ENCODE peak calls at places on chromosomes 5 and 9, in nine cellular contexts. One of them, this sample, is unnamed.

GRCh38 chr9:23850242-23851023 is 24.4 kb upstream of the ELAVL2 start:
- DNase-seq in neuronal stem cell: peak; percentile 79
- DNase-seq in HepG2: no peak
- DNase-seq in PC-9: no peak
- DNase-seq in lung: no peak
- DNase-seq in right atrium auricular region: no peak
- DNase-seq in PC-3: no peak
- DNase-seq in GM23248: peak; percentile 1
- DNase-seq in cardiac muscle cell: no peak
- DNase-seq in this sample: no peak

GRCh38 chr5:95760291-95761191 is 29.4 kb downstream of the RHOBTB3 start:
- DNase-seq in neuronal stem cell: no peak
- DNase-seq in HepG2: peak; percentile 71
- DNase-seq in PC-9: peak; percentile 6
- DNase-seq in lung: no peak
- DNase-seq in right atrium auricular region: no peak
- DNase-seq in PC-3: peak; percentile 49
- DNase-seq in GM23248: peak; percentile 93
- DNase-seq in cardiac muscle cell: peak; percentile 94
- DNase-seq in this sample: no peak

GRCh38 chr5:179765400-179765799 is 28.4 kb upstream of the LTC4S start:
- DNase-seq in neuronal stem cell: no peak
- DNase-seq in HepG2: no peak
- DNase-seq in PC-9: peak; percentile 46
- DNase-seq in lung: no peak
- DNase-seq in right atrium auricular region: peak; percentile 85
- DNase-seq in PC-3: peak; percentile 65
- DNase-seq in GM23248: peak; percentile 94
- DNase-seq in cardiac muscle cell: peak; percentile 88
- DNase-seq in this sample: peak; percentile 21

GRCh38 chr5:138789771-138790242 is 36.6 kb downstream of the CTNNA1 start:
- DNase-seq in neuronal stem cell: peak; percentile 15
- DNase-seq in HepG2: peak; percentile 52
- DNase-seq in PC-9: no peak
- DNase-seq in lung: no peak
- DNase-seq in right atrium auricular region: no peak
- DNase-seq in PC-3: no peak
- DNase-seq in GM23248: peak; percentile 58
- DNase-seq in cardiac muscle cell: peak; percentile 53
- DNase-seq in this sample: no peak

GRCh38 chr9:98323831-98324135 is 68.3 kb upstream of the TBC1D2 start:
- DNase-seq in neuronal stem cell: no peak
- DNase-seq in HepG2: no peak
- DNase-seq in PC-9: no peak
- DNase-seq in lung: no peak
- DNase-seq in right atrium auricular region: no peak
- DNase-seq in PC-3: no peak
- DNase-seq in GM23248: no peak
- DNase-seq in cardiac muscle cell: no peak
- DNase-seq in this sample: no peak

GRCh38 chr5:159031513-159031912 is 68.2 kb downstream of the EBF1 start:
- DNase-seq in neuronal stem cell: no peak
- DNase-seq in HepG2: no peak
- DNase-seq in PC-9: no peak
- DNase-seq in lung: no peak
- DNase-seq in right atrium auricular region: no peak
- DNase-seq in PC-3: no peak
- DNase-seq in GM23248: no peak
- DNase-seq in cardiac muscle cell: peak; percentile 41
- DNase-seq in this sample: no peak

GRCh38 chr5:34749431-34749872 is 89.5 kb upstream of the TTC23L start:
- DNase-seq in neuronal stem cell: no peak
- DNase-seq in HepG2: no peak
- DNase-seq in PC-9: no peak
- DNase-seq in lung: no peak
- DNase-seq in right atrium auricular region: no peak
- DNase-seq in PC-3: no peak
- DNase-seq in GM23248: peak; percentile 76
- DNase-seq in cardiac muscle cell: peak; percentile 66
- DNase-seq in this sample: no peak

GRCh38 chr9:127805620-127806019 is 2.9 kb downstream of the FPGS start:
- DNase-seq in neuronal stem cell: no peak
- DNase-seq in HepG2: peak; percentile 51
- DNase-seq in PC-9: no peak
- DNase-seq in lung: no peak
- DNase-seq in right atrium auricular region: no peak
- DNase-seq in PC-3: no peak
- DNase-seq in GM23248: peak; percentile 54
- DNase-seq in cardiac muscle cell: peak; percentile 42
- DNase-seq in this sample: no peak

GRCh38 chr5:42984307-42984706 is 55.8 kb downstream of the ANXA2R start:
- DNase-seq in neuronal stem cell: no peak
- DNase-seq in HepG2: no peak
- DNase-seq in PC-9: no peak
- DNase-seq in lung: no peak
- DNase-seq in right atrium auricular region: no peak
- DNase-seq in PC-3: peak; percentile 49
- DNase-seq in GM23248: peak; percentile 56
- DNase-seq in cardiac muscle cell: no peak
- DNase-seq in this sample: no peak

GRCh38 chr9:133120343-133121199 is 469 bp downstream of the RALGDS start:
- DNase-seq in neuronal stem cell: no peak
- DNase-seq in HepG2: no peak
- DNase-seq in PC-9: no peak
- DNase-seq in lung: no peak
- DNase-seq in right atrium auricular region: no peak
- DNase-seq in PC-3: no peak
- DNase-seq in GM23248: peak; percentile 29
- DNase-seq in cardiac muscle cell: no peak
- DNase-seq in this sample: no peak

GRCh38 chr9:105007143-105007542 is 79.2 kb upstream of the ABCA1 start:
- DNase-seq in neuronal stem cell: no peak
- DNase-seq in HepG2: no peak
- DNase-seq in PC-9: peak; percentile 39
- DNase-seq in lung: peak; percentile 36
- DNase-seq in right atrium auricular region: peak; percentile 83
- DNase-seq in PC-3: peak; percentile 72
- DNase-seq in GM23248: peak; percentile 84
- DNase-seq in cardiac muscle cell: peak; percentile 92
- DNase-seq in this sample: no peak

GRCh38 chr5:112684121-112684520 is 53.6 kb upstream of the APC start:
- DNase-seq in neuronal stem cell: no peak
- DNase-seq in HepG2: no peak
- DNase-seq in PC-9: no peak
- DNase-seq in lung: no peak
- DNase-seq in right atrium auricular region: no peak
- DNase-seq in PC-3: no peak
- DNase-seq in GM23248: peak; percentile 15
- DNase-seq in cardiac muscle cell: no peak
- DNase-seq in this sample: no peak
- H3K27ac ChIP-seq in neuronal stem cell: no peak overlapping the region
- H3K27ac ChIP-seq in HepG2: no peak overlapping the region
- H3K27ac ChIP-seq in PC-9: no peak overlapping the region
- H3K27ac ChIP-seq in lung: no peak overlapping the region
- H3K27ac ChIP-seq in right atrium auricular region: peak overlapping the region; percentile 88
- H3K27ac ChIP-seq in PC-3: no peak overlapping the region
- H3K27ac ChIP-seq in GM23248: peak overlapping the region; percentile 94
- H3K27ac ChIP-seq in cardiac muscle cell: no peak overlapping the region
- H3K27ac ChIP-seq in this sample: peak overlapping the region; percentile 70

DNA sequence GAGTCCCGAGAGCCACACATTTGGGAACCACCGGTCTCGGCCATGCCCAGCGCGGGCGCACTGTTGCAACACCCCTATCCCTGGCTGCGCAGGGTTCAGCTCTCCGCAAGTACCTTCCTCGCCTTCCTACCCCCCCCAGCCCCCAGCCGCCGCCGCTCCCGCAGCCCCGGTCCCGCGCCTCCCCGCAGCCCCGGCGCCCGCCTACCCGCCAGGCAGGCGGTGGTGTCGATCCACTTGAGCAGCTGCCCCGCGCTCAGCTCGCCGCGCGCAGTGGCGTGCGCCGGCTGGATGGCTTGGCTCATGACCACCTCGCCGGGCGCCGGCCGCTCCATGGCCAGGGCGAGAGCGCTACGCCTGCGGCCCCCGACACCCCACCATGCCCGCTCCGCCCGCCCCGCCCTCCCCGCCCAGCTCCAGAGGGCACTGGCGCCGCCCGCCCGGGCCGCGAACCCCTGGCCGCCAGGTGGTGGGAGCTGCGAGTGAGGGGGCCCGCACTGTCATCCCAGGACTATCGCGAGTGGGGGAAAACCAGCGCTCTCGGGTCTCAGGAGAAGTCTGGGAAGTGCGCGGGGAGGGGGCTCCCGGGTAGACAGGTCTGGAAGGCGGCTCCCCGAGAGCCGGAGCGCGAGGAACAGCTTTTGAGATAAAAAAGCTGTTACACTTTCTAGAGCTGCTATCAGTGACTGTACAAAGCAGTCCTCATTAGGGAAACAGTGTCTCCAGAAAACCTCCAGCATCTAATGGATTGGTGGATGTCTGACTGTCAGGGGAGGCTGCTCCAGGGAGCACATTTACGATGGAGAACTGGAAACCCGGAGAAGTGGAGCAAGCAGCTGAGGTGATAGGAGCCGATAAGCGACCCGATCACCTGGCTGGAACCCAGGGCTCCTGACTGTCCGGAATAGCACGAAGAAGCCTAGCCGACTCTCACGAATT is at the start of gene ACOT12:
- DNase-seq in neuronal stem cell: peak; percentile 35
- DNase-seq in HepG2: no peak
- DNase-seq in PC-9: no peak
- DNase-seq in lung: no peak
- DNase-seq in right atrium auricular region: no peak
- DNase-seq in PC-3: no peak
- DNase-seq in GM23248: peak; percentile 54
- DNase-seq in cardiac muscle cell: peak; percentile 36
- DNase-seq in this sample: no peak
- H3K4me3 ChIP-seq in neuronal stem cell: no peak within 1 kb of the TSS
- H3K4me3 ChIP-seq in HepG2: peak within 1 kb of the TSS; percentile 28
- H3K4me3 ChIP-seq in PC-9: no peak within 1 kb of the TSS
- H3K4me3 ChIP-seq in lung: no peak within 1 kb of the TSS
- H3K4me3 ChIP-seq in right atrium auricular region: peak within 1 kb of the TSS; percentile 33
- H3K4me3 ChIP-seq in PC-3: peak within 1 kb of the TSS; percentile 55
- H3K4me3 ChIP-seq in GM23248: peak within 1 kb of the TSS; percentile 70
- H3K4me3 ChIP-seq in cardiac muscle cell: peak within 1 kb of the TSS; percentile 31
- H3K4me3 ChIP-seq in this sample: peak within 1 kb of the TSS; percentile 76

DNA sequence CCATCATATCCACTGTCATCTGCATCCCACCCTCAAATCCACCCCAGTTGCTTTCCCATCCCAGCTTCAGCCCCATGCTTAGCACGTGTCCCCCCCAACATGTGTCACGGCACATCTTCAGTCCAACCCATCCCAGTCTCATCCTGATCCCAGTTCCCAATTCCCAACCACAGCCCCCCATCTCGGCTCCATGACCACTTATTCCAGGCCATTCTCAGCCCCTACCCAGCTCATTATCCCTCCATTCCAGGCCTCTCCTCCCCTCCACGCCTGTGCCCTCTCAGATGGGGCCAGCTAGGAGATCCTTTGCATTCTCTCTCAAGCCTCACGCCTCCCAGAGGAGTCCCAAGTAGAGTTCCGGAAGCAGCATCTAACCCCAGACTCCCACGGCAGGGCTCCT is 660 bp upstream of the DBN1 start:
- DNase-seq in neuronal stem cell: no peak
- DNase-seq in HepG2: no peak
- DNase-seq in PC-9: no peak
- DNase-seq in lung: no peak
- DNase-seq in right atrium auricular region: no peak
- DNase-seq in PC-3: no peak
- DNase-seq in GM23248: peak; percentile 35
- DNase-seq in cardiac muscle cell: no peak
- DNase-seq in this sample: no peak
- H3K4me1 ChIP-seq in neuronal stem cell: peaks cover 41% of the 10 kb centered on the region
- H3K4me1 ChIP-seq in HepG2: peaks cover 69% of the 10 kb centered on the region
- H3K4me1 ChIP-seq in PC-9: peaks cover 22% of the 10 kb centered on the region
- H3K4me1 ChIP-seq in lung: peaks cover 3% of the 10 kb centered on the region
- H3K4me1 ChIP-seq in right atrium auricular region: no peaks in the 10 kb centered on the region
- H3K4me1 ChIP-seq in PC-3: peaks cover 21% of the 10 kb centered on the region
- H3K4me1 ChIP-seq in GM23248: peaks cover 35% of the 10 kb centered on the region
- H3K4me1 ChIP-seq in cardiac muscle cell: peaks cover 9% of the 10 kb centered on the region
- H3K4me1 ChIP-seq in this sample: peaks cover 28% of the 10 kb centered on the region

DNA sequence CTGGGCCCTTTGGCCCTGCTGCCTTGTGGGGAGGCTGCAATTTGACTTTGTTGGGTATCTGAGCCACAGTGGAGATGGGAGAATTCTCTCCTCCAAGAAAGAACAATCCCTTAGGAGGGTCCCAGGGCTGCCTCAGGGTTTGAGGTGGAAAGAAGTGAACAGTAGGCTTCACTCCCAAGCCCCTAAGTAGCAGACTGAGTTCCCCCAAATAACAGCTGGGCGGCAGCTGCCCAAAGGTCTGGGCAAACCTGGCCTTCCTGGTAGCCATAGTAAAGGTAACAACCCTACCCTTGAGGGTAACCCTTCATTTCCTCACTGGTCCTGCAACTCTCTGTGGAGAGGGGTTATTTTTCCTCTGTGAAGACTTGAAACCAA is 746 bp downstream of the RGS3 start:
- DNase-seq in neuronal stem cell: no peak
- DNase-seq in HepG2: no peak
- DNase-seq in PC-9: no peak
- DNase-seq in lung: no peak
- DNase-seq in right atrium auricular region: no peak
- DNase-seq in PC-3: no peak
- DNase-seq in GM23248: no peak
- DNase-seq in cardiac muscle cell: no peak
- DNase-seq in this sample: no peak
- H3K27ac ChIP-seq in neuronal stem cell: no peak overlapping the region
- H3K27ac ChIP-seq in HepG2: peak overlapping the region; percentile 64
- H3K27ac ChIP-seq in PC-9: no peak overlapping the region
- H3K27ac ChIP-seq in lung: peak overlapping the region; percentile 78
- H3K27ac ChIP-seq in right atrium auricular region: peak overlapping the region; percentile 89
- H3K27ac ChIP-seq in PC-3: no peak overlapping the region
- H3K27ac ChIP-seq in GM23248: no peak overlapping the region
- H3K27ac ChIP-seq in cardiac muscle cell: no peak overlapping the region
- H3K27ac ChIP-seq in this sample: peak overlapping the region; percentile 94

DNA sequence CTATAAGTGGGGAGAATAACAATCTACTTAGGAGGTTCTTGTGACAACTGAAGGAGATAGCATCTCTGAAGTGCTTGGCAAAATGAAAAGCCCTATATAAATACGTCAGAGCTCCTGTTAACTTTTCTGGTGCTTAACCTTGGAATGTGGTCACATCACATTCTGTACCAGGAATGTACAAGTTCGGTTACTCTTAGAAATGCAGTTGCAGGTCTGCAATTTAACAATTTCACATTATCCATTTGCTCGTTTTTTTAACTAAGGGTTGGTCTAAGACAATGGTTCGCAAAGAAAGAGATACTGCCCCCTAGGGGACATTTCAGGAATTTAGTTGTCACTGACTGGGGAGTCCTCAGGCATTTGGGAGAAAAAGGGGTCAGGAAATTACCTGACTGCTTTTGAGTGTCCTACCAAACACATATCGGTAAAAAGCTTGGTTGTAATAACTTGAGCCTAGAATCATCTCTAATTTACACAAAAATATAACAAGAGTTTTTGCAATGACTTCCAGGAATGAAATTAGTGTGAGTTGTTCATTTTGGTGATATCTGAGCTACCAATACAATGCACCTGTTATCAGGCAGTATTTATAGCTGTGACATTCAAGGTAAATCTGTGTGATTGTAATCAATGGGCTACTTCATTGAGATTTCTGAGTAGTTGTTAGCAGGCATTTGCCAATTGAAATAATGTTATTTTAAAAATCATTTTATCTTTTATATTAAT is 5.4 kb upstream of the HBEGF start:
- DNase-seq in neuronal stem cell: peak; percentile 82
- DNase-seq in HepG2: peak; percentile 65
- DNase-seq in PC-9: peak; percentile 54
- DNase-seq in lung: peak; percentile 56
- DNase-seq in right atrium auricular region: no peak
- DNase-seq in PC-3: peak; percentile 94
- DNase-seq in GM23248: peak; percentile 71
- DNase-seq in cardiac muscle cell: peak; percentile 79
- DNase-seq in this sample: no peak
- H3K4me3 ChIP-seq in neuronal stem cell: no peak overlapping the region
- H3K4me3 ChIP-seq in HepG2: no peak overlapping the region
- H3K4me3 ChIP-seq in PC-9: no peak overlapping the region
- H3K4me3 ChIP-seq in lung: no peak overlapping the region
- H3K4me3 ChIP-seq in right atrium auricular region: no peak overlapping the region
- H3K4me3 ChIP-seq in PC-3: no peak overlapping the region
- H3K4me3 ChIP-seq in GM23248: no peak overlapping the region
- H3K4me3 ChIP-seq in cardiac muscle cell: no peak overlapping the region
- H3K4me3 ChIP-seq in this sample: no peak overlapping the region